ENCODE peak calls at places on chromosome 18, in seven cellular contexts. D is esophagus squamous epithelium, V is stomach, W is AG10803, A is small intestine, T is Peyer's patch, X is right atrium auricular region. G is an unnamed sample.

GRCh38 chr18:21433436-21433835 is 167.1 kb downstream of the ESCO1 start:
- DNase-seq in V (no peak), W (no peak), X (no peak), A (no peak), D (no peak), T (no peak), G (no peak)

GRCh38 chr18:21739604-21740473 is 753 bp upstream of the MIB1 start:
- DNase-seq in W (no peak), V (no peak), A (no peak), T (no peak), X (no peak), D (no peak), G (no peak)

GRCh38 chr18:58496231-58496630 is 132.7 kb downstream of the ALPK2 start:
- DNase-seq in T (no peak), D (no peak), W (peak), V (no peak), A (no peak), X (no peak), G (peak)

GRCh38 chr18:21262979-21263378 is 20.9 kb downstream of the GREB1L start:
- DNase-seq in T (no peak), X (no peak), A (no peak), W (no peak), V (no peak), D (no peak), G (no peak)

GRCh38 chr18:6741290-6741689 is 11.8 kb downstream of the ARHGAP28 start:
- DNase-seq in X (peak), D (no peak), W (peak), V (no peak), A (peak), T (no peak), G (peak)

GRCh38 chr18:13577091-13577697 is 149.2 kb downstream of the FAM210A start:
- DNase-seq in D (no peak), W (peak), T (no peak), A (peak), V (no peak), X (peak), G (peak)

GRCh38 chr18:58671941-58672565 is 788 bp downstream of the MALT1 start:
- DNase-seq in A (peak), W (peak), V (peak), D (peak), X (no peak), T (peak), G (no peak)

GRCh38 chr18:9755603-9756002 is 47.5 kb downstream of the RAB31 start:
- DNase-seq in W (no peak), X (no peak), V (no peak), T (no peak), A (no peak), D (no peak), G (no peak)

GRCh38 chr18:48519431-48520100 is 19.3 kb upstream of the CTIF start:
- DNase-seq in V (no peak), X (no peak), A (no peak), T (no peak), W (no peak), D (no peak), G (no peak)

GRCh38 chr18:49628119-49628518 is 66.3 kb downstream of the LIPG start:
- DNase-seq in A (peak), X (no peak), D (no peak), W (no peak), V (no peak), T (no peak), G (peak)

GRCh38 chr18:24663026-24663425 is 202.6 kb downstream of the HRH4 start:
- DNase-seq in D (no peak), X (no peak), A (no peak), T (no peak), W (no peak), V (no peak), G (no peak)

GRCh38 chr18:13500891-13501887 is 225.2 kb downstream of the FAM210A start:
- DNase-seq in D (no peak), V (peak), W (peak), A (no peak), T (no peak), X (peak), G (peak)

GRCh38 chr18:8081267-8081666 is 514.2 kb downstream of the PTPRM start:
- DNase-seq in X (no peak), D (no peak), A (peak), W (no peak), T (no peak), V (no peak), G (no peak)

GRCh38 chr18:46152436-46152807 is 48.2 kb downstream of the HAUS1 start:
- DNase-seq in X (no peak), V (no peak), W (peak), D (no peak), T (no peak), A (no peak), G (peak)

GRCh38 chr18:46160050-46160798 is 56.0 kb downstream of the HAUS1 start:
- DNase-seq in A (no peak), T (no peak), X (no peak), D (no peak), W (no peak), V (no peak), G (peak)

GRCh38 chr18:32257073-32257780 is 67.4 kb downstream of the MEP1B start:
- DNase-seq in T (no peak), A (no peak), D (no peak), X (no peak), V (no peak), W (no peak), G (no peak)

GRCh38 chr18:40902436-40902835 is 1052.6 kb upstream of the PIK3C3 start:
- DNase-seq in X (no peak), V (no peak), D (no peak), W (no peak), T (no peak), A (no peak), G (no peak)

GRCh38 chr18:78753240-78753639 is 226.4 kb upstream of the SALL3 start:
- DNase-seq in X (no peak), W (no peak), T (no peak), A (no peak), V (peak), D (no peak), G (no peak)

GRCh38 chr18:58842978-58843661 is 21.6 kb upstream of the ZNF532 start:
- DNase-seq in A (no peak), D (no peak), V (no peak), W (no peak), T (no peak), X (no peak), G (no peak)

GRCh38 chr18:23487738-23488625 is 15.3 kb upstream of the RMC1 start:
- DNase-seq in A (no peak), T (peak), D (no peak), V (peak), W (no peak), X (no peak), G (peak)

GRCh38 chr18:58228176-58228575 is 184.2 kb downstream of the NEDD4L start:
- DNase-seq in T (no peak), D (no peak), X (no peak), A (no peak), W (no peak), V (peak), G (no peak)

GRCh38 chr18:44839239-44839666 is 158.6 kb downstream of the SETBP1 start:
- DNase-seq in V (peak), X (peak), W (peak), D (peak), A (peak), T (peak), G (no peak)

GRCh38 chr18:58544616-58545337 is 84.1 kb downstream of the ALPK2 start:
- DNase-seq in D (no peak), X (no peak), T (no peak), W (no peak), A (no peak), V (no peak), G (no peak)

GRCh38 chr18:39463986-39464385 is 1898.4 kb upstream of the CELF4 start:
- DNase-seq in A (no peak), W (peak), T (no peak), D (no peak), V (no peak), X (no peak), G (no peak)

GRCh38 chr18:59096098-59096779 is 43.4 kb upstream of the SEC11C start:
- DNase-seq in A (no peak), D (no peak), W (no peak), V (no peak), X (no peak), T (no peak), G (no peak)

GRCh38 chr18:24875761-24876160 is 415.3 kb downstream of the HRH4 start:
- DNase-seq in D (no peak), W (peak), T (no peak), A (no peak), V (no peak), X (no peak), G (no peak)

GRCh38 chr18:69830189-69830588 is 117.5 kb downstream of the CD226 start:
- DNase-seq in D (no peak), W (no peak), A (no peak), T (no peak), V (no peak), X (no peak), G (no peak)

GRCh38 chr18:47204908-47205522 is 28.9 kb upstream of the IER3IP1 start:
- DNase-seq in A (peak), T (no peak), W (peak), X (no peak), V (peak), D (no peak), G (no peak)

GRCh38 chr18:39724652-39725051 is 2159.1 kb upstream of the CELF4 start:
- DNase-seq in X (no peak), A (no peak), D (no peak), W (no peak), V (no peak), T (no peak), G (no peak)

GRCh38 chr18:69483574-69483973 is 82.9 kb downstream of the DOK6 start:
- DNase-seq in T (no peak), V (no peak), W (no peak), X (no peak), D (no peak), A (no peak), G (no peak)

GRCh38 chr18:8610442-8610801 is 1.2 kb downstream of the RAB12 start:
- DNase-seq in W (peak), A (peak), D (no peak), X (no peak), V (no peak), T (no peak), G (peak)

GRCh38 chr18:48023334-48024008 is 93.0 kb upstream of the SMAD2 start:
- DNase-seq in D (no peak), T (no peak), W (peak), A (peak), X (no peak), V (peak), G (peak)

GRCh38 chr18:39360072-39360471 is 1794.5 kb upstream of the CELF4 start:
- DNase-seq in X (no peak), W (no peak), A (no peak), D (no peak), T (no peak), V (no peak), G (no peak)

GRCh38 chr18:71431171-71431570 is 1113.0 kb downstream of the CBLN2 start:
- DNase-seq in A (no peak), W (no peak), V (no peak), X (no peak), T (no peak), D (no peak), G (no peak)

GRCh38 chr18:63195410-63196159 is 124.0 kb downstream of the BCL2 start:
- DNase-seq in D (no peak), T (no peak), X (no peak), V (no peak), W (no peak), A (peak), G (no peak)

GRCh38 chr18:63197246-63197791 is 122.2 kb downstream of the BCL2 start:
- DNase-seq in X (no peak), V (no peak), T (no peak), D (no peak), A (peak), W (no peak), G (no peak)

GRCh38 chr18:63199743-63200241 is 119.8 kb downstream of the BCL2 start:
- DNase-seq in V (no peak), W (no peak), X (no peak), A (peak), D (no peak), T (no peak), G (no peak)

GRCh38 chr18:63198098-63198760 is 121.3 kb downstream of the BCL2 start:
- DNase-seq in A (no peak), X (no peak), V (no peak), T (no peak), D (no peak), W (no peak), G (no peak)

DNA sequence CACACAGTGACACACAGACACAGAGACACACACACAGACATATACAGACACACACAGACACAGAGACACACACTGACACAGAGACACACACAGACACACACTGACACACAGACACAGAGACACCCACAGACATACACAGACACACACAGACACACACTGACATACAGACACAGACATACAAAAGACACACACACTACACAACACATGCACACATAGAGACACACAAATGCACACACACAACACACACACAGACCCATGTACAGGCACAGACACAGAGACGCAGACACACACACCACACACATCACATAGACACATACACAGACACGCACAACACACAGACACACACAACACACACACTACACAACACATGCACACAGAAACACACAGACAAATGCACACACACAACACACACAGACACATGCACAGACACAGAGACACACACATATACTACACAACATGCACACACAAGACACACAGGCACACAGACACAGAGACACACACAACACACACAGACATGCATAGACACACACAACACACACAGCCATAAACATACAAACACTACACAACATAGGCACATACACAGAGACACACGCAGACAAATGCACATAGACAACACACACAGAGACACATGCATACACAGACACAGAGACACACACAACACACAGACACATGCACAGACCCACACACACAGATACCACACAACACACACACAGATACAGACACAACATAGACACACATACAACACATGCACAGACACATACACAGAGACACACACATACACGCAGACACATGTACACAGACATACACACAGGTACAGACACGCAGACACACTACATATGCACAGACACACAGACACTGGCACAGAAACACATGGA is 120.5 kb downstream of the BCL2 start:
- DNase-seq in V (no peak), A (no peak), X (no peak), T (no peak), W (no peak), D (no peak), G (no peak)
- H3K4me3 ChIP-seq in V (peak), A (no peak), X (no peak), T (peak), W (no peak), D (no peak), G (no peak)

GRCh38 chr18:11146238-11146946 is 3.0 kb downstream of the PIEZO2 start:
- DNase-seq in A (no peak), X (no peak), V (no peak), T (no peak), D (no peak), W (no peak), G (no peak)
- H3K4me3 ChIP-seq in A (no peak), X (no peak), V (no peak), T (no peak), D (no peak), W (no peak), G (peak)

DNA sequence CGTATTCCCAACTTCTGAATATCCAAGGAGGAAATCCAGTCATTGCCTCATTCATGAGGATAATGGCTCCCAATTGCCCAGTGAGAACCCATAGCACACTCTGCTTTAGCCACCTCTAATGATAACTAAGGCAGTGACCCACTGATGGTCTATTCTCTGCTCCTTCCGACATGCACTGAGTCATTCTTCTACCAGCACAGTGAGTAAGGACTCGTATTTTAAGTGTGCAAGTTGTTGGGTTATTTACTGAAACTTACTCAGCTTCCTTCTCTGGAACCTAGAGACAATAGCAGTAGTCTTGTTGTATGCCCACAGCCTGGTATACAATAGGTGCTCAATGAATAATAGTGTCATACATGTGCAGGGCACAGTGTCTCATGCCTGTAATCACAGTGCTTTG is 81.1 kb upstream of the ZNF397 start:
- DNase-seq in X (no peak), T (no peak), D (no peak), V (no peak), A (no peak), W (no peak), G (no peak)
- H3K4me3 ChIP-seq in X (no peak), T (no peak), D (no peak), V (no peak), A (no peak), W (no peak), G (no peak)

GRCh38 chr18:80228051-80228848 is 19.1 kb downstream of the PARD6G start:
- DNase-seq in W (no peak), V (no peak), T (no peak), X (peak), D (no peak), A (no peak), G (no peak)

GRCh38 chr18:80229342-80229741 is 18.0 kb downstream of the PARD6G start:
- DNase-seq in X (peak), W (no peak), V (no peak), T (no peak), A (no peak), D (no peak), G (no peak)

GRCh38 chr18:80227472-80227871 is 19.8 kb downstream of the PARD6G start:
- DNase-seq in D (no peak), T (no peak), V (no peak), A (no peak), X (peak), W (no peak), G (no peak)

GRCh38 chr18:80223581-80224148 is 23.6 kb downstream of the PARD6G start:
- DNase-seq in D (no peak), A (no peak), W (no peak), T (no peak), V (no peak), X (no peak), G (no peak)

DNA sequence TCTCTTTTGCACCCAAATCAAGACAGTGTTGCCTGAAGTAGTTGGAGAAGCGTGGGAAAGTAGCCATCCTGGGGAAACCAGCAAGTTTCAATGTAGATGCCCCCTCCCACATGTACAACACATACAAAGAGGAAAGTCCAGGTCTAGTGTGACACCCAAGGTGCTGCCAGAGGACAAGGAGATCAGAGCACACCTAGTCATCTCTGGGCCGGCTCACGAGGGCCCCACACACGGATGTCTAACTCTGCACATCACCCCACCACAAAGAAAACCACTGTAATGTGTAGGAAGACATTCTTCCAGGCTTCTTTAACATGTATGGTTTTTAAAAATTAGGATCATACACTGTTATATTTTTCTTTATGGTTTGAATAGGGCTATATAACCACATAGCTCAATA is 21.6 kb downstream of the PARD6G start:
- DNase-seq in T (no peak), A (no peak), X (no peak), W (no peak), V (no peak), D (no peak), G (no peak)
- H3K4me3 ChIP-seq in T (no peak), A (no peak), X (no peak), W (no peak), V (no peak), D (no peak), G (no peak)

GRCh38 chr18:76801567-76802505 is 20.5 kb upstream of the ZNF236 start:
- DNase-seq in W (peak), T (peak), D (no peak), V (peak), A (peak), X (no peak), G (peak)
- H3K4me3 ChIP-seq in W (peak), T (peak), D (no peak), V (peak), A (no peak), X (peak), G (peak)

G was measured in MG63.